ENCODE peak calls at places on chromosomes 13 and 19, in nine cellular contexts. R is IMR-90; P is NCI-H1105; X is EH; M is activated CD4-positive, alpha-beta T cell treated with anti-CD3 and anti-CD28 coated beads, Interleukin-2, amount 10 ng/mL, durations not matched to agents 7 days and 5 days; O is GM12865; S is M059J; V is neural crest cell; K is iris pigment epithelial cell. Q is an unnamed sample.
A peak's percentile ranks its signal among the peaks of the same experiment; 100 is the strongest.

GRCh38 chr19:48445256-48445605 is 552 bp upstream of the GRWD1 start:
- DNase-seq in M (peak; percentile 17), K (peak; percentile 93), O (peak; percentile 67), R (peak; percentile 94), S (peak; percentile 93), V (no peak), P (peak; percentile 70), X (peak; percentile 84), Q (peak; percentile 25)

GRCh38 chr13:43872181-43872580 is 7.4 kb downstream of the CCDC122 start:
- DNase-seq in P (no peak), X (peak; percentile 26), K (no peak), O (no peak), V (no peak), S (no peak), M (no peak), R (peak; percentile 56), Q (no peak)

GRCh38 chr13:31201341-31202024 is 1.7 kb downstream of the B3GLCT start:
- DNase-seq in X (peak; percentile 64), O (no peak), M (no peak), P (no peak), V (no peak), R (peak; percentile 59), K (peak; percentile 35), S (peak; percentile 45), Q (no peak)

GRCh38 chr13:95246292-95247082 is 54.8 kb downstream of the ABCC4 start:
- DNase-seq in K (no peak), M (no peak), O (no peak), P (peak; percentile 77), S (peak; percentile 38), V (no peak), X (no peak), R (no peak), Q (no peak)

GRCh38 chr13:99955107-99955746 is 16.3 kb downstream of the ZIC5 start:
- DNase-seq in K (no peak), V (no peak), M (no peak), S (no peak), R (no peak), X (no peak), O (no peak), P (no peak), Q (no peak)

GRCh38 chr19:2059422-2060201 is 8.6 kb upstream of the MKNK2 start:
- DNase-seq in V (peak; percentile 30), R (peak; percentile 61), M (no peak), S (peak; percentile 92), O (no peak), P (no peak), X (peak; percentile 92), K (peak; percentile 60), Q (no peak)

GRCh38 chr19:4970558-4971423 is 1.9 kb downstream of the KDM4B start:
- DNase-seq in V (no peak), M (no peak), P (no peak), K (peak; percentile 41), X (peak; percentile 44), O (peak; percentile 20), R (no peak), S (no peak), Q (peak; percentile 21)

GRCh38 chr19:45417151-45417550 is 6.6 kb downstream of the ERCC1 start:
- DNase-seq in M (no peak), O (no peak), P (no peak), V (no peak), X (no peak), S (no peak), K (no peak), R (no peak), Q (no peak)

GRCh38 chr19:41998246-41999020 is 4.4 kb upstream of the ATP1A3 start:
- DNase-seq in M (peak; percentile 44), O (peak; percentile 49), K (peak; percentile 59), S (peak; percentile 18), V (peak; percentile 72), P (peak; percentile 6), R (peak; percentile 39), X (peak; percentile 43), Q (peak; percentile 66)

GRCh38 chr13:90534617-90535340 is 812.7 kb upstream of the MIR17HG start:
- DNase-seq in V (no peak), O (no peak), S (no peak), R (no peak), K (no peak), M (no peak), X (peak; percentile 85), P (no peak), Q (no peak)

GRCh38 chr13:114115191-114115671 is 17.2 kb downstream of the RASA3 start:
- DNase-seq in P (no peak), O (no peak), S (peak; percentile 81), X (peak; percentile 92), R (peak; percentile 94), V (no peak), K (peak; percentile 84), M (no peak), Q (peak; percentile 62)

GRCh38 chr13:49607761-49608160 is 20.5 kb upstream of the ARL11 start:
- DNase-seq in K (no peak), O (no peak), R (no peak), M (no peak), S (no peak), P (no peak), V (no peak), X (no peak), Q (no peak)

GRCh38 chr13:98448642-98448928 is 128.3 kb downstream of the STK24 start:
- DNase-seq in P (no peak), M (no peak), O (peak; percentile 26), R (no peak), X (no peak), V (no peak), K (no peak), S (no peak), Q (no peak)

GRCh38 chr19:14472202-14472961 is 2.8 kb downstream of the PTGER1 start:
- DNase-seq in S (peak; percentile 21), R (peak; percentile 18), O (peak; percentile 78), K (peak; percentile 47), M (peak; percentile 87), V (peak; percentile 95), X (peak; percentile 55), P (peak; percentile 83), Q (peak; percentile 86)

GRCh38 chr19:955803-956746 is 28.1 kb upstream of the WDR18 start:
- DNase-seq in R (no peak), K (no peak), O (no peak), X (no peak), S (no peak), P (no peak), V (no peak), M (no peak), Q (no peak)

Q was measured in activated CD4-positive, alpha-beta memory T cell treated with anti-CD3 and anti-CD28 coated beads for 36 hours.